ENCODE peak calls at places on chromosome 10, in five cellular contexts. Q, K, X, S and D are unnamed samples.

GRCh38 chr10:79066460-79067240 is 2.1 kb upstream of the ZMIZ1 start:
- DNase-seq in X (peak; percentile 84), S (peak; percentile 58), Q (peak; percentile 87), K (peak; percentile 94), D (no peak)

GRCh38 chr10:71864861-71865473 is 13.9 kb upstream of the PSAP start:
- DNase-seq in S (no peak), K (no peak), X (no peak), Q (no peak), D (no peak)

GRCh38 chr10:75367098-75367497 is 34.5 kb downstream of the ZNF503 start:
- DNase-seq in Q (no peak), K (no peak), X (no peak), S (no peak), D (no peak)

GRCh38 chr10:104640339-104641149 is 546 bp upstream of the SORCS3 start:
- DNase-seq in X (peak; percentile 73), Q (no peak), K (no peak), S (no peak), D (no peak)

GRCh38 chr10:114917927-114918672 is 19.9 kb upstream of the TRUB1 start:
- DNase-seq in K (no peak), X (no peak), Q (no peak), S (no peak), D (no peak)

GRCh38 chr10:118151461-118151860 is 104.7 kb upstream of the RAB11FIP2 start:
- DNase-seq in S (no peak), Q (no peak), K (no peak), X (no peak), D (no peak)

GRCh38 chr10:16689636-16690035 is 127.6 kb downstream of the RSU1 start:
- DNase-seq in S (no peak), X (no peak), Q (no peak), K (no peak), D (no peak)

GRCh38 chr10:70816220-70816894 is 609 bp downstream of the SGPL1 start:
- DNase-seq in K (no peak), X (peak; percentile 89), S (peak; percentile 48), Q (peak; percentile 74), D (peak; percentile 39)

GRCh38 chr10:129845081-129845823 is 118.8 kb downstream of the EBF3 start:
- DNase-seq in K (no peak), Q (no peak), X (no peak), S (no peak), D (no peak)

GRCh38 chr10:61781969-61782403 is 119.3 kb downstream of the CABCOCO1 start:
- DNase-seq in X (no peak), K (peak; percentile 61), S (no peak), Q (no peak), D (no peak)

GRCh38 chr10:130109796-130110235 is 814 bp downstream of the C10orf143 start:
- DNase-seq in S (no peak), K (peak; percentile 37), X (peak; percentile 75), Q (peak; percentile 83), D (no peak)

GRCh38 chr10:26780793-26781601 is 79.8 kb downstream of the ABI1 start:
- DNase-seq in K (no peak), Q (no peak), S (no peak), X (no peak), D (no peak)

GRCh38 chr10:52284416-52285013 is 29.6 kb upstream of the DKK1 start:
- DNase-seq in K (no peak), Q (no peak), S (no peak), X (no peak), D (no peak)

GRCh38 chr10:103720328-103720963 is 134.9 kb downstream of the SH3PXD2A start:
- DNase-seq in S (no peak), K (no peak), Q (no peak), X (peak; percentile 79), D (no peak)

GRCh38 chr10:65133652-65134051 is 1612.5 kb downstream of the REEP3 start:
- DNase-seq in Q (no peak), S (no peak), K (no peak), X (no peak), D (no peak)

GRCh38 chr10:98664329-98665042 is 217.8 kb upstream of the HPS1 start:
- DNase-seq in K (peak; percentile 58), Q (peak; percentile 34), S (peak; percentile 13), X (peak; percentile 20), D (peak; percentile 12)

GRCh38 chr10:23194966-23195845 is 3.1 kb downstream of the PTF1A start:
- DNase-seq in K (no peak), X (peak; percentile 51), Q (no peak), S (no peak), D (no peak)

GRCh38 chr10:34281661-34282060 is 533.4 kb downstream of the PARD3 start:
- DNase-seq in K (no peak), S (no peak), X (no peak), Q (no peak), D (no peak)

GRCh38 chr10:103506061-103506460 is 12.6 kb downstream of the NEURL1 start:
- DNase-seq in K (no peak), S (no peak), X (peak; percentile 1), Q (no peak), D (no peak)

GRCh38 chr10:79070611-79071534 is 2.1 kb downstream of the ZMIZ1 start:
- DNase-seq in K (no peak), X (peak; percentile 80), S (no peak), Q (peak; percentile 90), D (no peak)

GRCh38 chr10:104548090-104548489 is 93.0 kb upstream of the SORCS3 start:
- DNase-seq in K (no peak), X (no peak), Q (no peak), S (no peak), D (no peak)

GRCh38 chr10:4384254-4384653 is 441.8 kb upstream of the AKR1E2 start:
- DNase-seq in S (no peak), Q (no peak), K (no peak), X (no peak), D (no peak)

GRCh38 chr10:35723992-35724391 is 81.9 kb upstream of the FZD8 start:
- DNase-seq in S (no peak), Q (no peak), K (no peak), X (no peak), D (no peak)

GRCh38 chr10:35728341-35728740 is 86.2 kb upstream of the FZD8 start:
- DNase-seq in S (no peak), K (no peak), X (no peak), Q (no peak), D (no peak)

GRCh38 chr10:35722226-35722625 is 80.1 kb upstream of the FZD8 start:
- DNase-seq in Q (no peak), X (no peak), S (no peak), K (no peak), D (no peak)

GRCh38 chr10:35722636-35723420 is 80.7 kb upstream of the FZD8 start:
- DNase-seq in X (no peak), K (no peak), Q (no peak), S (no peak), D (no peak)

DNA sequence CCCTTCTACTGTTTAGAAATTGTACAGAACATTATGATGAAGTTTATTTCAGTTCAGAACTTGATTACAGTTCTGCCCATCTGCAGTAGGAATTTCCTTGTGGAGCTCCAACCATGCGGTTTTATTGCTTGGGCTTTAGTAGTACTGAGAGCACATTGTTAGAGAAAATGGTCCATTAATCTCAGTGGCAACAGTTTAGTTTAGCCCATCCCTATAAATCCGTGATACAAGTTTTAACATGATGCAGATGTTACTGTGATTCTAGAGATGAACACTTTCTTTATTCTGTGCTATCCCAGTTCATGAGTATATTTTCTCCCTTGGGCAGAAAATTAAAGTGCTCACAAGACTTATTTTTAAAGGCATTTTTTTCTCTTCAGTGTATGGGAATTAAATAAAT is 84.8 kb upstream of the FZD8 start:
- DNase-seq in S (no peak), X (no peak), K (no peak), Q (no peak), D (no peak)
- TF ChIP-seq TAF1 in S (no peak), X (no peak), K (no peak), Q (no peak), D (no peak)

GRCh38 chr10:113557389-113558321 is 4.8 kb downstream of the HABP2 start:
- DNase-seq in K (peak; percentile 15), S (no peak), X (peak; percentile 60), Q (no peak), D (no peak)
- TF ChIP-seq POLR2AphosphoS5 in K (no peak), S (no peak), X (no peak), Q (no peak), D (no peak)

GRCh38 chr10:13722747-13723657 is 136.2 kb downstream of the PRPF18 start:
- DNase-seq in S (no peak), Q (no peak), X (no peak), K (no peak), D (no peak)
- TF ChIP-seq TAF1 in S (no peak), Q (no peak), X (no peak), K (no peak), D (no peak)

DNA sequence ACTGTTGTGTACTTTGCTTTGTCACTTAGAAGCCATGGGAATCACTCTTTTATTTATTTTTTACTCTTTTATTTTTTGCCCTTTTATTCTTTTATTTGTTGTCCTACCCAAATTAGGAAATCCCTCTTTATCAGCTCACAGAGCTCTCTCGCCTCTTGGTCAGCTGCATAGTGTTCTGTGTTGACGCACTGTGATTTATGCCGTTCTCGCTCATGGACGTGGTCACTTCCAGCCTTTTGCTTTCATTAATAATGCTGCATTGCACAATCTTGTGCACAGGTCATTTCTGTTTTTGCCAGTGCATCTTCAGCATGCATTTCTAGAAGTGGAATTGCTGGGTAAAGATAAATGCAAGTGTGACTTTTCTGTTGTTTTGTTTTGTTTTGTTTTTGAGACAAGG is 42.3 kb downstream of the FBH1 start:
- DNase-seq in Q (no peak), S (no peak), K (no peak), X (no peak), D (no peak)
- TF ChIP-seq POLR2AphosphoS5 in Q (no peak), S (no peak), K (no peak), X (no peak), D (no peak)

DNA sequence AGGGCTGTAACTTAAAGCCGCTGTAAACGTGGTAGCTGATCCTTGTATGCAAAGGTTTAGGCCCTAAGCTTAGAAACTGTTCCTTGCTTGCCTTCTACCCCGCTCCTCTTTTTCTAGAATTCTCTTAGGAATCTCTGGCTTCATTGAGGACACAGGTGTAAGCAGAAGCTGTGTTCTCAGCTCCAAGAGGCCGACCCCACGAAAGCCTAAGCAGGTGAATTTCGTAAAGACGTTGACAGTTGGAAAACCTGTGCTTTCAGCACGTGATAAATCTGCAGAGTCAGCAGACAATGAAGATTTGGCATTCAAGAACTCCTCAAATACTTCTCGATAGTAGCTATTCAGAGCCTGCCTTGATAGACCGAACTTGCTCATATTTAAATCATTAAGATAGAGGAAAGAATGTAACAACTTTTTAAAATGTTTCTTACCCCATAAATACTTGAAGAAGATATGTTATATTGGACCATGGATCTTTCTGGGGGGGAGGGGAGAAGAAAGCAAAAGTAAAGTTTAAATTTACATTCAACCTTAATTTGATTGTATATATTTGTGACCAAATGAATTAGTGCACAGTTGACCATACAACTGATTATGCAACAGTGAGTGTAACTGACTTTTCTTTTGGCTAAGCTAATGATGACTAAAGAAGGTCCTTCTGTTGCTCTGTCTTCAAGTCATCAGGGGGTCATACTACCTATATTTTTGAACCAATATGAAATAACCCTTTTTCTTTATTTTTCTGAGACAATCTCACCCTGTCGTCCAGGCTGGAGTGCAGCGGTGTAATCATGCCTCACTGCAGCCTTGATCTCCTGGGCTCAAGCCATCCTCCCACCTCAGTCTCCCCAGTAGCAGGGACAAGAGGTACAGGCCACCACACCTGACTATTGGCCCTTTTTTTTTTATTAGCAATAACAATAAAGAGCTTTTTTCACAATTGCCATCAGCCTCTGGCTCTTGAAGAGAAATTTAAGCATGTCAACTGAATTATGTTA is 1.2 kb upstream of the GDI2 start:
- DNase-seq in X (no peak), Q (no peak), K (no peak), S (no peak), D (no peak)
- TF ChIP-seq TAF1 in X (no peak), Q (no peak), K (no peak), S (no peak), D (peak; percentile 4)